ENCODE peak calls at places on chromosomes 3 and 15, in six cellular contexts. W, T, X, N, G and V are unnamed samples.

GRCh38 chr3:196609815-196610515 is 29.5 kb upstream of the NRROS start:
- DNase-seq in X (no peak), N (no peak), W (no peak), T (no peak), G (no peak), V (no peak)

GRCh38 chr3:55491296-55491816 is 4.2 kb upstream of the WNT5A start:
- DNase-seq in G (no peak), W (no peak), N (no peak), X (peak; percentile 24), T (peak; percentile 43), V (no peak)

GRCh38 chr3:183050706-183051105 is 48.6 kb downstream of the MCCC1 start:
- DNase-seq in G (no peak), W (no peak), X (no peak), T (no peak), N (no peak), V (no peak)

GRCh38 chr3:37510749-37511148 is 336.4 kb upstream of the LRRFIP2 start:
- DNase-seq in G (no peak), X (no peak), N (no peak), W (no peak), T (no peak), V (no peak)

GRCh38 chr3:118267588-118267987 is 767.1 kb downstream of the IGSF11 start:
- DNase-seq in T (no peak), N (no peak), W (no peak), G (no peak), X (no peak), V (no peak)

GRCh38 chr15:47301481-47301880 is 415.8 kb upstream of the SEMA6D start:
- DNase-seq in X (peak; percentile 25), T (peak; percentile 11), W (no peak), N (no peak), G (peak; percentile 53), V (no peak)

GRCh38 chr15:77335298-77335697 is 84.6 kb downstream of the PEAK1 start:
- DNase-seq in X (peak; percentile 12), N (no peak), T (no peak), G (no peak), W (no peak), V (no peak)

GRCh38 chr3:191774485-191774884 is 313.5 kb downstream of the PYDC2 start:
- DNase-seq in G (no peak), T (no peak), N (no peak), W (no peak), X (no peak), V (no peak)

GRCh38 chr3:146493221-146493620 is 23.9 kb upstream of the PLSCR2 start:
- DNase-seq in T (no peak), X (no peak), G (no peak), W (no peak), N (no peak), V (no peak)

GRCh38 chr15:66901336-66902100 is 163.9 kb upstream of the SMAD3 start:
- DNase-seq in T (no peak), X (no peak), W (no peak), G (no peak), N (peak; percentile 38), V (no peak)

GRCh38 chr3:195185574-195185973 is 85.4 kb downstream of the XXYLT1 start:
- DNase-seq in X (no peak), N (no peak), T (no peak), G (no peak), W (no peak), V (no peak)

GRCh38 chr3:53677406-53677805 is 168.8 kb downstream of the CHDH start:
- DNase-seq in G (no peak), X (no peak), W (no peak), T (no peak), N (no peak), V (no peak)
- TF ChIP-seq CTCF in G (peak; percentile 31), X (no peak), W (no peak), T (peak; percentile 11), N (peak; percentile 7), V (no peak)

DNA sequence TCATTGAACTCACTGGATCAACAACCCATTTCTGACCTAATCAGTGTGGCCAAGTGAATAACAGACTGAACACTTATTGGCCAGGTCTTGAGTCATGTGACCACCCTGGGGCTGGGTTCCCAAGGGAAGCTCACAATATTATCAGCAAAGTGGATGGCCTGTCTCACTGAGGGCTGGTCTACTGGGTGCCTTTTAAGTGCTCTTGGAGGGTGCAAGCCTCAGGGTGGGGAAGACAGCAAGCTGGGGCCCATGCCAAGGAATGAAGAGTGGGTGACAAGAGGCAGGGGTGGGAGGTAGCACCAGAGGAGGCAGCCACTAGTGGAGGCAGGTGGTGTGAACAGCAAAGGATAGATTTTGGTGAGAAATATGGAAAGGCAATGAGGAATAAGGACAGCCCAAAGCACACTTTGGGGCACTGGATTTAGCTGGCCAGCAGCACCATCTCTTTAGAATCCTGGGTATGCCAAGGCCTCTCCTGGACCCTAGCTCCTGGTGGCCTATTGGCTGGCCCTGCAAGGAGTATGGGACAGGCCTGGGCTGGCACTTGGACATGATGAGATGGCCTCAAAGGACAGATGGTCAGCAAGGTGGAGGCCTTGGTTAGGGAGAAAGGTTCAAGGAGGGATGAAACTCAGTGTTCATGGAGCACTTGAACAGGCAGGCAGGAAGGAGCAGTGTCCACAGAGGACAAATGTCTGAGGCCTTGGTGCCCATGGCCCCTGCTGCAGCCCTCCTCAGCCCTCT is 34.2 kb downstream of the HMCES start:
- DNase-seq in X (peak; percentile 35), W (no peak), N (no peak), T (no peak), G (no peak), V (no peak)
- H3K27ac ChIP-seq in X (peak overlapping the region; percentile 13), W (no peak overlapping the region), N (peak overlapping the region; percentile 92), T (peak overlapping the region; percentile 88), G (peak overlapping the region; percentile 89), V (peak overlapping the region; percentile 92)

DNA sequence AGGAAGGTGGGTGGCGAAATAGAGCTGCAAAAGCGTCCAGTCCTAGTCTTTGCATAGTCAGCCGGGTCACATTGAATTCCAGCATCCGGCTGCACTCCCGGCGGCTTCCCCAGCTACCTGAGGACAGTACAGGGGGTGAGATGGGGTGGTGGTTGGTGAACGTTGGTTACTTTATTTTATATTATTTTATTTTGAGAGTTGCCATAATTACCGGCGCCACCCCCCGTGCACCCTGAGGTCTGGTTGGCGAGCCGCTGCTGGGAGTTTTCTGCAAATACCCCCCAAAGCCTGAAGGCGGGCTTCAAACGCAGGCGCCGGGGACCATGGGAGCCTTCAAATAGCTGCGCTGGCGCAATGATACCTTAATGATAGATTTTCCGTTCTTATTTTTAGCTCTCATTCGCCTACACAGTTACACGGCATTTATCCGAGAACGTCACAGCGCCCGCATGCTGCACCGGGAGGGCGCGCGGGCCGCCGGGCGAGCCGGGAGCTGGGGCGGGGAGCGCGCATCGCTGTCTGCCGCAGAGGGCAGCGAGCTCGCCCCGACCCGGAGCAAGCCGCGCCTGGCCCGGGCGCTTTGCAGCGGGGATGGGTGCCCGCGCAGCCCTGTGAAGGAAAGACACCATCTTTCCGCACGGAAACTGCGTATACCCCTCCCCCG is 756 bp upstream of the RASGRF1 start:
- DNase-seq in N (peak; percentile 62), G (no peak), T (no peak), W (no peak), X (no peak), V (peak; percentile 35)
- H3K4me3 ChIP-seq in N (no peak overlapping the region), G (peak overlapping the region; percentile 49), T (peak overlapping the region; percentile 28), W (no peak overlapping the region), X (no peak overlapping the region), V (peak overlapping the region; percentile 63)

DNA sequence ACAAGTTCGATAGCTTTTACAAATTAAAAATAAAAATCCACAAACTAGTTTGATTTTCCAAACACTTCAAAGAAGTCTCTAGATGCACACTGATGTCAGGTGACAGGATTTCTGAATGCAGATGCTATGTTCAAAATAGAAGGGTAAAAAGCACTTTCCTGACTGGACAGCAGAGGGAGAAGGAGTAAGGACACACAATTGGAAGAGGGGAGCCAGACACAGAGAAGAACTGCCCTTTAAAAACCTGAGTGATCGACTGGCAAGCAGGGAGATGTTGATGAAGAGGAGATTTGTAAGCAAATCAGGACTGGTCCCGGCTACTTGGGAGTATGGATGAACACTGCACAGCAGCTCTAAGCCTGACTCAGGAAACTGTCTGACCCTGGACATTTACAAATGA is 612.8 kb downstream of the MAGI1 start:
- DNase-seq in G (no peak), W (no peak), T (no peak), N (no peak), X (no peak), V (no peak)
- TF ChIP-seq CTCF in G (peak; percentile 27), W (no peak), T (no peak), N (peak; percentile 35), X (no peak), V (no peak)

DNA sequence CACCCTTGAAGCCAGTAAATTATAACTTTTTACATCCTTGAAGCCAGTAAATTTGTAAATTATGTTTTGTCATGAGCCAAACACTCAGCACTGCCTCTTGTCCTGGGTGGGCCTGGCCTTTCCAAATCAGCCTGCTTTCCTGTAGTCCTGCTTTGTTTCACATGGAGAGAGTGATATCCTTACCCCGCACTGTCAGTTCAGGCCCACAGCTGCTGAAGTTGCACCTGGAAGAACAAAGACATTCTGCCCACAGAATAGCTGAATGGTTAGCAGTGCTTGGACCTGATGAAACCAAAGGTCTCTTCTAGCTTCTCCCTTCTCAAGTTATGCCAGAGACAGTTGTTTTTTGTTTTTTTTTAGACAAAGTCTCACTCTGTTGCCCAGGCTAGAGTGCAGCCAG is 84.2 kb downstream of the GPR156 start:
- DNase-seq in N (no peak), G (no peak), T (no peak), X (no peak), W (no peak), V (no peak)
- H3K27ac ChIP-seq in N (no peak overlapping the region), G (no peak overlapping the region), T (no peak overlapping the region), X (no peak overlapping the region), W (no peak overlapping the region), V (no peak overlapping the region)

GRCh38 chr15:40590635-40591105 is 3.4 kb upstream of the KNL1 start:
- DNase-seq in X (no peak), W (no peak), N (no peak), G (no peak), T (no peak), V (no peak)
- H3K4me3 ChIP-seq in X (no peak overlapping the region), W (no peak overlapping the region), N (no peak overlapping the region), G (no peak overlapping the region), T (peak overlapping the region; percentile 37), V (peak overlapping the region; percentile 55)